ENCODE peak calls at places on chromosomes 6 and 20, in nine cellular contexts. One of them, this sample, is unnamed.

GRCh38 chr6:135265278-135265677 is 84.2 kb downstream of the MYB start:
- DNase-seq in fibroblast of the aortic adventitia: no peak
- DNase-seq in foreskin fibroblast: no peak
- DNase-seq in cardiac fibroblast: no peak
- DNase-seq in WTC11: no peak
- DNase-seq in CD4-positive, alpha-beta T cell: no peak
- DNase-seq in A549: no peak
- DNase-seq in left ventricle myocardium inferior: no peak
- DNase-seq in cardiac muscle cell: no peak
- DNase-seq in this sample: no peak

GRCh38 chr6:137039010-137039409 is 5.8 kb downstream of the IL20RA start:
- DNase-seq in left ventricle myocardium inferior: no peak
- DNase-seq in A549: no peak
- DNase-seq in foreskin fibroblast: no peak
- DNase-seq in cardiac fibroblast: no peak
- DNase-seq in CD4-positive, alpha-beta T cell: no peak
- DNase-seq in WTC11: no peak
- DNase-seq in fibroblast of the aortic adventitia: no peak
- DNase-seq in cardiac muscle cell: no peak
- DNase-seq in this sample: no peak

GRCh38 chr6:122673345-122673961 is 63.2 kb downstream of the PKIB start:
- DNase-seq in WTC11: no peak
- DNase-seq in foreskin fibroblast: no peak
- DNase-seq in CD4-positive, alpha-beta T cell: no peak
- DNase-seq in fibroblast of the aortic adventitia: no peak
- DNase-seq in cardiac fibroblast: no peak
- DNase-seq in left ventricle myocardium inferior: no peak
- DNase-seq in cardiac muscle cell: no peak
- DNase-seq in A549: no peak
- DNase-seq in this sample: no peak

GRCh38 chr6:105514306-105514705 is 111.4 kb upstream of the PREP start:
- DNase-seq in A549: no peak
- DNase-seq in cardiac muscle cell: no peak
- DNase-seq in foreskin fibroblast: no peak
- DNase-seq in cardiac fibroblast: no peak
- DNase-seq in WTC11: no peak
- DNase-seq in left ventricle myocardium inferior: no peak
- DNase-seq in fibroblast of the aortic adventitia: no peak
- DNase-seq in CD4-positive, alpha-beta T cell: no peak
- DNase-seq in this sample: no peak

GRCh38 chr6:16947461-16948159 is 154.2 kb upstream of the STMND1 start:
- DNase-seq in cardiac fibroblast: peak
- DNase-seq in left ventricle myocardium inferior: no peak
- DNase-seq in A549: peak
- DNase-seq in CD4-positive, alpha-beta T cell: no peak
- DNase-seq in foreskin fibroblast: peak
- DNase-seq in WTC11: no peak
- DNase-seq in fibroblast of the aortic adventitia: peak
- DNase-seq in cardiac muscle cell: peak
- DNase-seq in this sample: no peak

GRCh38 chr6:105484238-105485161 is 81.6 kb upstream of the PREP start:
- DNase-seq in left ventricle myocardium inferior: no peak
- DNase-seq in A549: peak
- DNase-seq in WTC11: no peak
- DNase-seq in fibroblast of the aortic adventitia: peak
- DNase-seq in cardiac muscle cell: peak
- DNase-seq in cardiac fibroblast: peak
- DNase-seq in CD4-positive, alpha-beta T cell: no peak
- DNase-seq in foreskin fibroblast: no peak
- DNase-seq in this sample: no peak

GRCh38 chr6:34237722-34238506 is 1.2 kb downstream of the HMGA1 start:
- DNase-seq in cardiac fibroblast: peak
- DNase-seq in A549: peak
- DNase-seq in left ventricle myocardium inferior: no peak
- DNase-seq in fibroblast of the aortic adventitia: no peak
- DNase-seq in cardiac muscle cell: peak
- DNase-seq in CD4-positive, alpha-beta T cell: peak
- DNase-seq in foreskin fibroblast: no peak
- DNase-seq in WTC11: peak
- DNase-seq in this sample: peak

GRCh38 chr6:158008894-158009891 is 27.5 kb downstream of the SYNJ2 start:
- DNase-seq in fibroblast of the aortic adventitia: peak
- DNase-seq in CD4-positive, alpha-beta T cell: no peak
- DNase-seq in foreskin fibroblast: peak
- DNase-seq in A549: no peak
- DNase-seq in left ventricle myocardium inferior: peak
- DNase-seq in cardiac muscle cell: peak
- DNase-seq in cardiac fibroblast: peak
- DNase-seq in WTC11: no peak
- DNase-seq in this sample: no peak

GRCh38 chr6:150038202-150038830 is 13.0 kb upstream of the RAET1L start:
- DNase-seq in A549: no peak
- DNase-seq in cardiac fibroblast: no peak
- DNase-seq in left ventricle myocardium inferior: no peak
- DNase-seq in fibroblast of the aortic adventitia: no peak
- DNase-seq in CD4-positive, alpha-beta T cell: no peak
- DNase-seq in WTC11: peak
- DNase-seq in cardiac muscle cell: peak
- DNase-seq in foreskin fibroblast: no peak
- DNase-seq in this sample: no peak

GRCh38 chr20:32528905-32529670 is 56.0 kb downstream of the NOL4L start:
- DNase-seq in WTC11: no peak
- DNase-seq in cardiac fibroblast: no peak
- DNase-seq in left ventricle myocardium inferior: no peak
- DNase-seq in foreskin fibroblast: no peak
- DNase-seq in A549: no peak
- DNase-seq in CD4-positive, alpha-beta T cell: no peak
- DNase-seq in cardiac muscle cell: no peak
- DNase-seq in fibroblast of the aortic adventitia: no peak
- DNase-seq in this sample: no peak

GRCh38 chr20:61757-62156 is 25.7 kb upstream of the DEFB125 start:
- DNase-seq in fibroblast of the aortic adventitia: no peak
- DNase-seq in left ventricle myocardium inferior: no peak
- DNase-seq in foreskin fibroblast: no peak
- DNase-seq in WTC11: no peak
- DNase-seq in cardiac muscle cell: no peak
- DNase-seq in CD4-positive, alpha-beta T cell: no peak
- DNase-seq in A549: peak
- DNase-seq in cardiac fibroblast: no peak
- DNase-seq in this sample: no peak

GRCh38 chr6:24126586-24127192 is 674 bp downstream of the NRSN1 start:
- DNase-seq in left ventricle myocardium inferior: no peak
- DNase-seq in A549: peak
- DNase-seq in cardiac muscle cell: peak
- DNase-seq in WTC11: peak
- DNase-seq in CD4-positive, alpha-beta T cell: no peak
- DNase-seq in foreskin fibroblast: peak
- DNase-seq in fibroblast of the aortic adventitia: peak
- DNase-seq in cardiac fibroblast: peak
- DNase-seq in this sample: peak

GRCh38 chr6:106082735-106083398 is 3.3 kb upstream of the PRDM1 start:
- DNase-seq in cardiac muscle cell: no peak
- DNase-seq in WTC11: no peak
- DNase-seq in CD4-positive, alpha-beta T cell: no peak
- DNase-seq in left ventricle myocardium inferior: no peak
- DNase-seq in A549: no peak
- DNase-seq in foreskin fibroblast: peak
- DNase-seq in cardiac fibroblast: peak
- DNase-seq in fibroblast of the aortic adventitia: peak
- DNase-seq in this sample: no peak

GRCh38 chr6:169251822-169252804 is 1.5 kb downstream of the THBS2 start:
- DNase-seq in A549: no peak
- DNase-seq in fibroblast of the aortic adventitia: peak
- DNase-seq in cardiac muscle cell: no peak
- DNase-seq in CD4-positive, alpha-beta T cell: no peak
- DNase-seq in WTC11: no peak
- DNase-seq in foreskin fibroblast: no peak
- DNase-seq in left ventricle myocardium inferior: no peak
- DNase-seq in cardiac fibroblast: peak
- DNase-seq in this sample: no peak

GRCh38 chr20:57323034-57323433 is 6.6 kb upstream of the SPO11 start:
- DNase-seq in fibroblast of the aortic adventitia: peak
- DNase-seq in A549: no peak
- DNase-seq in WTC11: peak
- DNase-seq in left ventricle myocardium inferior: no peak
- DNase-seq in cardiac muscle cell: peak
- DNase-seq in CD4-positive, alpha-beta T cell: no peak
- DNase-seq in foreskin fibroblast: peak
- DNase-seq in cardiac fibroblast: peak
- DNase-seq in this sample: no peak

GRCh38 chr6:38688579-38689087 is 14.3 kb downstream of the GLO1 start:
- DNase-seq in WTC11: peak
- DNase-seq in A549: no peak
- DNase-seq in CD4-positive, alpha-beta T cell: no peak
- DNase-seq in left ventricle myocardium inferior: no peak
- DNase-seq in foreskin fibroblast: no peak
- DNase-seq in fibroblast of the aortic adventitia: no peak
- DNase-seq in cardiac fibroblast: no peak
- DNase-seq in cardiac muscle cell: no peak
- DNase-seq in this sample: no peak

GRCh38 chr20:23225407-23226060 is 125.1 kb upstream of the NXT1 start:
- DNase-seq in fibroblast of the aortic adventitia: peak
- DNase-seq in left ventricle myocardium inferior: peak
- DNase-seq in foreskin fibroblast: peak
- DNase-seq in WTC11: no peak
- DNase-seq in cardiac fibroblast: peak
- DNase-seq in CD4-positive, alpha-beta T cell: no peak
- DNase-seq in cardiac muscle cell: peak
- DNase-seq in A549: peak
- DNase-seq in this sample: no peak

GRCh38 chr6:1382883-1383728 is 6.3 kb upstream of the FOXF2 start:
- DNase-seq in cardiac fibroblast: no peak
- DNase-seq in CD4-positive, alpha-beta T cell: no peak
- DNase-seq in fibroblast of the aortic adventitia: no peak
- DNase-seq in A549: no peak
- DNase-seq in foreskin fibroblast: no peak
- DNase-seq in left ventricle myocardium inferior: no peak
- DNase-seq in WTC11: peak
- DNase-seq in cardiac muscle cell: no peak
- DNase-seq in this sample: no peak

GRCh38 chr6:90940812-90941481 is 354.1 kb upstream of the MAP3K7 start:
- DNase-seq in WTC11: no peak
- DNase-seq in foreskin fibroblast: no peak
- DNase-seq in cardiac fibroblast: peak
- DNase-seq in cardiac muscle cell: peak
- DNase-seq in A549: peak
- DNase-seq in CD4-positive, alpha-beta T cell: no peak
- DNase-seq in fibroblast of the aortic adventitia: peak
- DNase-seq in left ventricle myocardium inferior: no peak
- DNase-seq in this sample: no peak

GRCh38 chr20:24783631-24784492 is 165.2 kb upstream of the CST7 start:
- DNase-seq in foreskin fibroblast: no peak
- DNase-seq in A549: peak
- DNase-seq in left ventricle myocardium inferior: no peak
- DNase-seq in cardiac muscle cell: no peak
- DNase-seq in CD4-positive, alpha-beta T cell: no peak
- DNase-seq in fibroblast of the aortic adventitia: no peak
- DNase-seq in cardiac fibroblast: no peak
- DNase-seq in WTC11: peak
- DNase-seq in this sample: no peak
- TF ChIP-seq CTCF in foreskin fibroblast: no peak
- TF ChIP-seq CTCF in A549: no peak
- TF ChIP-seq CTCF in left ventricle myocardium inferior: no peak
- TF ChIP-seq CTCF in cardiac muscle cell: no peak
- TF ChIP-seq CTCF in CD4-positive, alpha-beta T cell: no peak
- TF ChIP-seq CTCF in fibroblast of the aortic adventitia: no peak
- TF ChIP-seq CTCF in cardiac fibroblast: no peak
- TF ChIP-seq CTCF in WTC11: no peak
- TF ChIP-seq CTCF in this sample: peak

GRCh38 chr6:2794171-2794730 is 29.1 kb downstream of the WRNIP1 start:
- DNase-seq in A549: no peak
- DNase-seq in foreskin fibroblast: no peak
- DNase-seq in cardiac muscle cell: no peak
- DNase-seq in fibroblast of the aortic adventitia: no peak
- DNase-seq in left ventricle myocardium inferior: no peak
- DNase-seq in cardiac fibroblast: peak
- DNase-seq in WTC11: no peak
- DNase-seq in CD4-positive, alpha-beta T cell: no peak
- DNase-seq in this sample: no peak
- TF ChIP-seq CTCF in A549: no peak
- TF ChIP-seq CTCF in foreskin fibroblast: no peak
- TF ChIP-seq CTCF in cardiac muscle cell: no peak
- TF ChIP-seq CTCF in fibroblast of the aortic adventitia: no peak
- TF ChIP-seq CTCF in left ventricle myocardium inferior: no peak
- TF ChIP-seq CTCF in cardiac fibroblast: no peak
- TF ChIP-seq CTCF in WTC11: no peak
- TF ChIP-seq CTCF in CD4-positive, alpha-beta T cell: no peak
- TF ChIP-seq CTCF in this sample: no peak

GRCh38 chr6:55963301-55963700 is 87.9 kb upstream of the BMP5 start:
- DNase-seq in CD4-positive, alpha-beta T cell: no peak
- DNase-seq in A549: no peak
- DNase-seq in WTC11: peak
- DNase-seq in left ventricle myocardium inferior: peak
- DNase-seq in foreskin fibroblast: no peak
- DNase-seq in cardiac fibroblast: peak
- DNase-seq in cardiac muscle cell: peak
- DNase-seq in fibroblast of the aortic adventitia: peak
- DNase-seq in this sample: no peak
- TF ChIP-seq CTCF in CD4-positive, alpha-beta T cell: no peak
- TF ChIP-seq CTCF in A549: no peak
- TF ChIP-seq CTCF in WTC11: no peak
- TF ChIP-seq CTCF in left ventricle myocardium inferior: no peak
- TF ChIP-seq CTCF in foreskin fibroblast: peak
- TF ChIP-seq CTCF in cardiac fibroblast: peak
- TF ChIP-seq CTCF in cardiac muscle cell: peak
- TF ChIP-seq CTCF in fibroblast of the aortic adventitia: peak
- TF ChIP-seq CTCF in this sample: peak

GRCh38 chr20:40966103-40966502 is 62.5 kb upstream of the TOP1 start:
- DNase-seq in CD4-positive, alpha-beta T cell: no peak
- DNase-seq in fibroblast of the aortic adventitia: no peak
- DNase-seq in left ventricle myocardium inferior: no peak
- DNase-seq in cardiac fibroblast: peak
- DNase-seq in WTC11: peak
- DNase-seq in foreskin fibroblast: no peak
- DNase-seq in A549: no peak
- DNase-seq in cardiac muscle cell: no peak
- DNase-seq in this sample: no peak
- TF ChIP-seq CTCF in CD4-positive, alpha-beta T cell: no peak
- TF ChIP-seq CTCF in fibroblast of the aortic adventitia: peak
- TF ChIP-seq CTCF in left ventricle myocardium inferior: no peak
- TF ChIP-seq CTCF in cardiac fibroblast: peak
- TF ChIP-seq CTCF in WTC11: peak
- TF ChIP-seq CTCF in foreskin fibroblast: peak
- TF ChIP-seq CTCF in A549: no peak
- TF ChIP-seq CTCF in cardiac muscle cell: peak
- TF ChIP-seq CTCF in this sample: peak

This sample was measured in neural crest cell.